ENCODE peak calls at places on chromosomes 6 and 20, in nine cellular contexts. One of them, this sample, is unnamed.

GRCh38 chr20:45366192-45366591 is 3.2 kb downstream of the SYS1 start:
- DNase-seq in right lobe of liver: no peak
- DNase-seq in Peyer's patch: no peak
- DNase-seq in NB4: no peak
- DNase-seq in K562: no peak
- DNase-seq in ovary: no peak
- DNase-seq in IMR-90: no peak
- DNase-seq in HCT116: no peak
- DNase-seq in uterus: no peak
- DNase-seq in this sample: no peak

GRCh38 chr6:138692978-138693909 is 80.3 kb upstream of the CCDC28A start:
- DNase-seq in right lobe of liver: peak
- DNase-seq in Peyer's patch: peak
- DNase-seq in NB4: peak
- DNase-seq in K562: peak
- DNase-seq in ovary: peak
- DNase-seq in IMR-90: peak
- DNase-seq in HCT116: peak
- DNase-seq in uterus: peak
- DNase-seq in this sample: peak

GRCh38 chr6:114747995-114748625 is 405.3 kb upstream of the HS3ST5 start:
- DNase-seq in right lobe of liver: peak
- DNase-seq in Peyer's patch: no peak
- DNase-seq in NB4: peak
- DNase-seq in K562: peak
- DNase-seq in ovary: no peak
- DNase-seq in IMR-90: peak
- DNase-seq in HCT116: peak
- DNase-seq in uterus: no peak
- DNase-seq in this sample: peak

GRCh38 chr6:95948324-95948723 is 67.5 kb upstream of the FUT9 start:
- DNase-seq in right lobe of liver: no peak
- DNase-seq in Peyer's patch: no peak
- DNase-seq in NB4: no peak
- DNase-seq in K562: no peak
- DNase-seq in ovary: no peak
- DNase-seq in IMR-90: no peak
- DNase-seq in HCT116: no peak
- DNase-seq in uterus: no peak
- DNase-seq in this sample: no peak

GRCh38 chr20:48928832-48929725 is 7.6 kb downstream of the ARFGEF2 start:
- DNase-seq in right lobe of liver: no peak
- DNase-seq in Peyer's patch: no peak
- DNase-seq in NB4: no peak
- DNase-seq in K562: no peak
- DNase-seq in ovary: no peak
- DNase-seq in IMR-90: peak
- DNase-seq in HCT116: no peak
- DNase-seq in uterus: no peak
- DNase-seq in this sample: no peak

GRCh38 chr6:38110407-38111025 is 291.0 kb downstream of the ZFAND3 start:
- DNase-seq in right lobe of liver: no peak
- DNase-seq in Peyer's patch: no peak
- DNase-seq in NB4: no peak
- DNase-seq in K562: no peak
- DNase-seq in ovary: no peak
- DNase-seq in IMR-90: no peak
- DNase-seq in HCT116: no peak
- DNase-seq in uterus: peak
- DNase-seq in this sample: no peak

GRCh38 chr6:54579011-54579410 is 267.6 kb upstream of the FAM83B start:
- DNase-seq in right lobe of liver: no peak
- DNase-seq in Peyer's patch: no peak
- DNase-seq in NB4: no peak
- DNase-seq in K562: no peak
- DNase-seq in ovary: no peak
- DNase-seq in IMR-90: no peak
- DNase-seq in HCT116: no peak
- DNase-seq in uterus: no peak
- DNase-seq in this sample: no peak

GRCh38 chr20:59435496-59435895 is 135.1 kb downstream of the EDN3 start:
- DNase-seq in right lobe of liver: no peak
- DNase-seq in Peyer's patch: no peak
- DNase-seq in NB4: no peak
- DNase-seq in K562: no peak
- DNase-seq in ovary: no peak
- DNase-seq in IMR-90: no peak
- DNase-seq in HCT116: no peak
- DNase-seq in uterus: no peak
- DNase-seq in this sample: no peak

GRCh38 chr6:153511896-153512496 is 380.9 kb upstream of the RGS17 start:
- DNase-seq in right lobe of liver: no peak
- DNase-seq in Peyer's patch: no peak
- DNase-seq in NB4: peak
- DNase-seq in K562: peak
- DNase-seq in ovary: no peak
- DNase-seq in IMR-90: peak
- DNase-seq in HCT116: peak
- DNase-seq in uterus: no peak
- DNase-seq in this sample: peak

GRCh38 chr6:64254558-64254957 is 619.0 kb downstream of the PHF3 start:
- DNase-seq in right lobe of liver: no peak
- DNase-seq in Peyer's patch: no peak
- DNase-seq in NB4: no peak
- DNase-seq in K562: no peak
- DNase-seq in ovary: no peak
- DNase-seq in IMR-90: no peak
- DNase-seq in HCT116: no peak
- DNase-seq in uterus: no peak
- DNase-seq in this sample: no peak

GRCh38 chr6:37793067-37793466 is 26.5 kb upstream of the ZFAND3 start:
- DNase-seq in right lobe of liver: no peak
- DNase-seq in Peyer's patch: no peak
- DNase-seq in NB4: peak
- DNase-seq in K562: peak
- DNase-seq in ovary: no peak
- DNase-seq in IMR-90: no peak
- DNase-seq in HCT116: no peak
- DNase-seq in uterus: no peak
- DNase-seq in this sample: no peak

GRCh38 chr6:108175592-108176279 is 9.9 kb downstream of the NR2E1 start:
- DNase-seq in right lobe of liver: peak
- DNase-seq in Peyer's patch: no peak
- DNase-seq in NB4: peak
- DNase-seq in K562: peak
- DNase-seq in ovary: no peak
- DNase-seq in IMR-90: no peak
- DNase-seq in HCT116: no peak
- DNase-seq in uterus: no peak
- DNase-seq in this sample: no peak

GRCh38 chr6:153172815-153173214 is 41.7 kb upstream of the RGS17 start:
- DNase-seq in right lobe of liver: no peak
- DNase-seq in Peyer's patch: no peak
- DNase-seq in NB4: no peak
- DNase-seq in K562: no peak
- DNase-seq in ovary: no peak
- DNase-seq in IMR-90: no peak
- DNase-seq in HCT116: no peak
- DNase-seq in uterus: no peak
- DNase-seq in this sample: no peak

GRCh38 chr6:21831531-21832291 is 238.2 kb downstream of the SOX4 start:
- DNase-seq in right lobe of liver: no peak
- DNase-seq in Peyer's patch: no peak
- DNase-seq in NB4: no peak
- DNase-seq in K562: no peak
- DNase-seq in ovary: no peak
- DNase-seq in IMR-90: peak
- DNase-seq in HCT116: no peak
- DNase-seq in uterus: peak
- DNase-seq in this sample: no peak

GRCh38 chr6:50185006-50185405 is 135.3 kb upstream of the DEFB112 start:
- DNase-seq in right lobe of liver: no peak
- DNase-seq in Peyer's patch: no peak
- DNase-seq in NB4: peak
- DNase-seq in K562: no peak
- DNase-seq in ovary: no peak
- DNase-seq in IMR-90: no peak
- DNase-seq in HCT116: no peak
- DNase-seq in uterus: no peak
- DNase-seq in this sample: no peak

GRCh38 chr6:95670011-95670463 is 92.7 kb downstream of the MANEA start:
- DNase-seq in right lobe of liver: no peak
- DNase-seq in Peyer's patch: peak
- DNase-seq in NB4: no peak
- DNase-seq in K562: no peak
- DNase-seq in ovary: no peak
- DNase-seq in IMR-90: no peak
- DNase-seq in HCT116: no peak
- DNase-seq in uterus: no peak
- DNase-seq in this sample: no peak

GRCh38 chr20:24018796-24019195 is 30.2 kb upstream of the GGTLC1 start:
- DNase-seq in right lobe of liver: no peak
- DNase-seq in Peyer's patch: no peak
- DNase-seq in NB4: no peak
- DNase-seq in K562: no peak
- DNase-seq in ovary: no peak
- DNase-seq in IMR-90: no peak
- DNase-seq in HCT116: no peak
- DNase-seq in uterus: no peak
- DNase-seq in this sample: no peak

GRCh38 chr20:54070187-54070987 is at the start of gene BCAS1:
- DNase-seq in right lobe of liver: peak
- DNase-seq in Peyer's patch: peak
- DNase-seq in NB4: no peak
- DNase-seq in K562: no peak
- DNase-seq in ovary: no peak
- DNase-seq in IMR-90: no peak
- DNase-seq in HCT116: no peak
- DNase-seq in uterus: no peak
- DNase-seq in this sample: no peak

GRCh38 chr6:32177182-32177787 is 920 bp upstream of the RNF5 start:
- DNase-seq in right lobe of liver: no peak
- DNase-seq in Peyer's patch: peak
- DNase-seq in NB4: peak
- DNase-seq in K562: peak
- DNase-seq in ovary: no peak
- DNase-seq in IMR-90: no peak
- DNase-seq in HCT116: no peak
- DNase-seq in uterus: no peak
- DNase-seq in this sample: no peak

GRCh38 chr6:32175322-32175710 is 568 bp downstream of the AGPAT1 start:
- DNase-seq in right lobe of liver: no peak
- DNase-seq in Peyer's patch: no peak
- DNase-seq in NB4: no peak
- DNase-seq in K562: peak
- DNase-seq in ovary: no peak
- DNase-seq in IMR-90: no peak
- DNase-seq in HCT116: no peak
- DNase-seq in uterus: no peak
- DNase-seq in this sample: no peak

GRCh38 chr6:32176476-32177181 is 745 bp upstream of the AGPAT1 start:
- DNase-seq in right lobe of liver: no peak
- DNase-seq in Peyer's patch: no peak
- DNase-seq in NB4: no peak
- DNase-seq in K562: peak
- DNase-seq in ovary: no peak
- DNase-seq in IMR-90: peak
- DNase-seq in HCT116: no peak
- DNase-seq in uterus: no peak
- DNase-seq in this sample: no peak

GRCh38 chr6:32174416-32174815 is 1.5 kb downstream of the AGPAT1 start:
- DNase-seq in right lobe of liver: no peak
- DNase-seq in Peyer's patch: no peak
- DNase-seq in NB4: no peak
- DNase-seq in K562: no peak
- DNase-seq in ovary: no peak
- DNase-seq in IMR-90: no peak
- DNase-seq in HCT116: no peak
- DNase-seq in uterus: no peak
- DNase-seq in this sample: no peak

GRCh38 chr6:32175711-32176475 is at the start of gene AGPAT1:
- DNase-seq in right lobe of liver: peak
- DNase-seq in Peyer's patch: peak
- DNase-seq in NB4: peak
- DNase-seq in K562: peak
- DNase-seq in ovary: peak
- DNase-seq in IMR-90: peak
- DNase-seq in HCT116: peak
- DNase-seq in uterus: peak
- DNase-seq in this sample: peak
- TF ChIP-seq POLR2A in right lobe of liver: peak
- TF ChIP-seq POLR2A in Peyer's patch: peak
- TF ChIP-seq POLR2A in NB4: peak
- TF ChIP-seq POLR2A in K562: peak
- TF ChIP-seq POLR2A in ovary: peak
- TF ChIP-seq POLR2A in IMR-90: no peak
- TF ChIP-seq POLR2A in HCT116: peak
- TF ChIP-seq POLR2A in uterus: peak
- TF ChIP-seq POLR2A in this sample: peak

DNA sequence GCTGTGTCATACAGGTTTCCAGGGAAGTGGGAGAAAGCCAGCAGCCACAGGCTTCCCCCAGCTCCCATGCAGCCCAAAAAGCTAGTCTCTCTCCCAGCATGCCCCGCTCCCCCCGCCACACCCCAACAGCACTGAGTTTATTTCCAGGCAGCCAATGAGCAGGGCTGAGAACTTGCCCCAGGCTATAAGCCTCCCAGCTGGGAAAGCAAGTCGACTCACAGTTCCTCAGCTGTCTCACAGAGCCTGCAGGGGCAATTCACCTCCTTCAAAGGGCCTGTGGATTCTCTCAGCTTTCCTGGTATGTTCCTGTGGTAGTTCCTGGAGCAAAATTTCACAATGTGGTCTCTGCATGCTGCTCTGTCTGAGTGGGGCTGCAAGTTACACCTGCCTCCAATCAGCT is 34.2 kb downstream of the PAX1 start:
- DNase-seq in right lobe of liver: no peak
- DNase-seq in Peyer's patch: no peak
- DNase-seq in NB4: no peak
- DNase-seq in K562: no peak
- DNase-seq in ovary: no peak
- DNase-seq in IMR-90: no peak
- DNase-seq in HCT116: no peak
- DNase-seq in uterus: no peak
- DNase-seq in this sample: no peak
- TF ChIP-seq POLR2A in right lobe of liver: no peak
- TF ChIP-seq POLR2A in Peyer's patch: no peak
- TF ChIP-seq POLR2A in NB4: no peak
- TF ChIP-seq POLR2A in K562: no peak
- TF ChIP-seq POLR2A in ovary: no peak
- TF ChIP-seq POLR2A in IMR-90: no peak
- TF ChIP-seq POLR2A in HCT116: no peak
- TF ChIP-seq POLR2A in uterus: no peak
- TF ChIP-seq POLR2A in this sample: no peak

GRCh38 chr20:4814696-4815252 is 93.1 kb downstream of the PRND start:
- DNase-seq in right lobe of liver: peak
- DNase-seq in Peyer's patch: peak
- DNase-seq in NB4: peak
- DNase-seq in K562: no peak
- DNase-seq in ovary: no peak
- DNase-seq in IMR-90: no peak
- DNase-seq in HCT116: no peak
- DNase-seq in uterus: no peak
- DNase-seq in this sample: no peak
- TF ChIP-seq POLR2A in right lobe of liver: no peak
- TF ChIP-seq POLR2A in Peyer's patch: no peak
- TF ChIP-seq POLR2A in NB4: peak
- TF ChIP-seq POLR2A in K562: no peak
- TF ChIP-seq POLR2A in ovary: no peak
- TF ChIP-seq POLR2A in IMR-90: no peak
- TF ChIP-seq POLR2A in HCT116: no peak
- TF ChIP-seq POLR2A in uterus: no peak
- TF ChIP-seq POLR2A in this sample: no peak

GRCh38 chr6:32529697-32530429 is at the start of gene HLA-DRB5:
- DNase-seq in right lobe of liver: peak
- DNase-seq in Peyer's patch: peak
- DNase-seq in NB4: peak
- DNase-seq in K562: no peak
- DNase-seq in ovary: peak
- DNase-seq in IMR-90: no peak
- DNase-seq in HCT116: peak
- DNase-seq in uterus: peak
- DNase-seq in this sample: peak
- TF ChIP-seq POLR2A in right lobe of liver: no peak
- TF ChIP-seq POLR2A in Peyer's patch: no peak
- TF ChIP-seq POLR2A in NB4: no peak
- TF ChIP-seq POLR2A in K562: no peak
- TF ChIP-seq POLR2A in ovary: no peak
- TF ChIP-seq POLR2A in IMR-90: no peak
- TF ChIP-seq POLR2A in HCT116: no peak
- TF ChIP-seq POLR2A in uterus: no peak
- TF ChIP-seq POLR2A in this sample: no peak